ENCODE peak calls at places on chromosomes 6 and 20, in four cellular contexts. B is SK-N-SH, Q is K562, F is H1. O is an unnamed sample.

GRCh38 chr6:38436726-38437465 is 202.8 kb downstream of the BTBD9 start:
- DNase-seq in B (peak; percentile 60), F (no peak), Q (no peak), O (no peak)

GRCh38 chr6:31581511-31582229 is 554 bp downstream of the LTB start:
- DNase-seq in Q (no peak), F (no peak), B (peak; percentile 45), O (no peak)

GRCh38 chr6:155154158-155154830 is 109.5 kb upstream of the CLDN20 start:
- DNase-seq in F (no peak), B (peak; percentile 84), Q (peak; percentile 71), O (no peak)

GRCh38 chr20:61886721-61887658 is 178.7 kb downstream of the TAF4 start:
- DNase-seq in Q (peak; percentile 61), F (no peak), B (peak; percentile 82), O (peak; percentile 66)

GRCh38 chr6:132614554-132614953 is 9.5 kb downstream of the TAAR2 start:
- DNase-seq in F (no peak), B (no peak), Q (no peak), O (no peak)

GRCh38 chr6:35496851-35497570 is at the start of gene TEAD3:
- DNase-seq in B (peak; percentile 97), Q (peak; percentile 98), F (no peak), O (peak; percentile 89)

GRCh38 chr6:20875369-20875963 is 341.2 kb downstream of the CDKAL1 start:
- DNase-seq in Q (no peak), F (no peak), B (peak; percentile 62), O (no peak)

GRCh38 chr6:38182426-38182825 is 362.9 kb downstream of the ZFAND3 start:
- DNase-seq in Q (no peak), B (no peak), F (no peak), O (peak; percentile 9)

GRCh38 chr6:17169291-17169690 is 67.4 kb downstream of the STMND1 start:
- DNase-seq in B (no peak), Q (no peak), F (no peak), O (no peak)

GRCh38 chr20:57782631-57783041 is 72.8 kb upstream of the PMEPA1 start:
- DNase-seq in Q (no peak), F (no peak), B (peak; percentile 6), O (no peak)

GRCh38 chr20:64069614-64070243 is 6.7 kb downstream of the TCEA2 start:
- DNase-seq in F (no peak), Q (peak; percentile 70), B (peak; percentile 89), O (peak; percentile 83)

GRCh38 chr6:82057846-82058554 is 189.5 kb downstream of the IBTK start:
- DNase-seq in F (no peak), B (no peak), Q (no peak), O (no peak)

GRCh38 chr20:62595491-62595890 is 46.8 kb upstream of the SLCO4A1 start:
- DNase-seq in B (no peak), F (no peak), Q (peak; percentile 59), O (no peak)

GRCh38 chr6:122066200-122066599 is 333.3 kb upstream of the HSF2 start:
- DNase-seq in B (no peak), Q (no peak), F (no peak), O (no peak)

GRCh38 chr20:58308290-58308679 is 1.2 kb upstream of the RAB22A start:
- DNase-seq in B (no peak), Q (no peak), F (no peak), O (no peak)

GRCh38 chr6:110875548-110876169 is 1.1 kb downstream of the AMD1 start:
- DNase-seq in Q (peak; percentile 40), B (peak; percentile 66), F (no peak), O (peak; percentile 55)
- TF ChIP-seq TEAD4 in Q (no peak), B (no peak), F (no peak), O (peak; percentile 26)

DNA sequence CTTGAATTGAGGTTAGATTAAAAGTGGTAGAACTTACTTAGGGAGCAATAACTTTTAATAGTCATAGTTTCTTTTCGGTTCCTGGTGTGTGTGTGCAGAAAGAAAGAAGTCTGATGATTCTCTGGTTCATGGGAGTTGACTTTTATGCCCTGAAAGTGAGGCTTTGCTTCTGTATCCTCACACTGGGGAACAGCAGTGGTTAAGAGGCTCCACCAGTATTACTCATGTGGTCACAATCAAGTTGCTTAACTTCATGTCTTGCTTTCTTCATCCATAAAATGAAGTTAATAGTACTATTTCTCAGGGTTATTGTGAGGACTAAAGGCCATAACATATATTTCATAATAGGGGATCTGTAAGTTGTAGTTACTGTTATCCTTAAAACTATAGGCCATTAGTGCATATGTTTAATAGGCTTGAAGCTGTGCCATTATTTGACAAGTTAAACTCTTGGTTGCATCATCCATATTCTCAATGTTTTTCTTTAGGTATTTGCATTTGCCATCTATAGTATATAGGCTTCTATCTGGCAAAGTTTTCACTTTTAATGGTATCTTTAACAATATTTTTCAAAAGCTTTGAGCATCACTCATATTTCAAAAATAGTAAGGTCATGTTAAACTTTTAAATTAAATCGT is 262.4 kb downstream of the PLCB1 start:
- DNase-seq in Q (no peak), F (no peak), B (no peak), O (no peak)
- TF ChIP-seq TEAD4 in Q (no peak), F (no peak), B (no peak), O (no peak)

GRCh38 chr6:13796781-13797180 is 17.6 kb downstream of the MCUR1 start:
- DNase-seq in B (no peak), Q (no peak), F (no peak), O (no peak)
- TF ChIP-seq TEAD4 in B (no peak), Q (no peak), F (no peak), O (no peak)

DNA sequence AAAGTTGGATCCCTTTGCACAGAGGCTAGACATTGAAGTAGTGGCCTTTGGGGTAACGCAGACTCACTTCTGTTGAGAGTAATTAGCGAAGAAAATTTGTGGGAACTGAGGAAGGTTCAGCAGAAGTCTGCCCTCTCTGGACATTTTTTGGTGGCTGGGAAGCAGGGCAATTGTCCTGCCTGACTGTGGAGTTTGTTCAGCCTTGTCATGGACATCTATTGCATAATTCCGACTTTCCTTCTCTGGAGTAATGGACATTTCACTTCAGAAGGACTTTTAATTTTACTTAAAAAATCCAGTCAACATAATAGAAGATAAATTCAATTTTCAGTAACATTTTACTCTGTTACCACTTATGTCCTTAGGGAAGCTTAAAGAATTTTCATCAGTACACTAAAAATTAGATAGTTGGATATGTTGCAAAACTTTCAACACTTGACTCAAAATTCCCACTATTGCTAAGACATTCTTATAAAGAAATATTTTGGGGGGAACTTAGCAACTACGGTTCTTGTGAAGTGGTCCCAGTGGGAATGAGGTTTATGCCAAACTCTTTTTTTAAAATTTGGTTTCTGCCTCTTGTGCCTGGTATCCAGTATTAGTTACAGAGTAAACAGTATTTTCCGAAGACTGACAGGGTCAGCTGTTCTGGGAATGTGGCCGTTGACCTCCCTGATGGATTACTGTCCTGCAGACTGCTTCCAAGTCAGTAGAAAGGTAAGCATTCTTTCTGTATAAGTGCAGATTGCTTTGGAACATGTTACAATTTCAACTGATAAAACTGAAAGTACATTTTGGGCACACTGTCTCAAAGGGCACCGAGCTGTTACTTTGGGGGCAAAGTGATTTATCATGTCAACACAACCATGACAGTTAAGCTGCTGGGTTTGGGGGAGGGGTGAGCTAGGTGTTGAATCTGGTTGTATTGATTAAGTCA is 100.6 kb upstream of the MLIP start:
- DNase-seq in F (no peak), B (no peak), Q (no peak), O (no peak)
- TF ChIP-seq TEAD4 in F (no peak), B (no peak), Q (no peak), O (no peak)

GRCh38 chr6:160238786-160239751 is 19.6 kb downstream of the SLC22A2 start:
- DNase-seq in Q (no peak), B (no peak), F (no peak), O (no peak)
- TF ChIP-seq TEAD4 in Q (no peak), B (no peak), F (no peak), O (no peak)

O was measured in WTC11.